ENCODE peak calls at places on chromosomes 11 and 22, in seven cellular contexts. One of them, this sample, is unnamed.

GRCh38 chr11:79956061-79956460 is 515.2 kb upstream of the TENM4 start:
- DNase-seq in mesenchymal stem cell: no peak
- DNase-seq in neuronal stem cell: no peak
- DNase-seq in H1: no peak
- DNase-seq in IMR-90: no peak
- DNase-seq in H9: no peak
- DNase-seq in trophoblast cell: no peak
- DNase-seq in this sample: no peak

GRCh38 chr11:75474878-75475766 is 42.1 kb upstream of the KLHL35 start:
- DNase-seq in mesenchymal stem cell: peak; percentile 76
- DNase-seq in H9: peak; percentile 87
- DNase-seq in H1: peak; percentile 38
- DNase-seq in IMR-90: peak; percentile 62
- DNase-seq in neuronal stem cell: no peak
- DNase-seq in trophoblast cell: no peak
- DNase-seq in this sample: peak; percentile 79

GRCh38 chr11:57427692-57428082 is 766 bp upstream of the SLC43A3 start:
- DNase-seq in neuronal stem cell: no peak
- DNase-seq in mesenchymal stem cell: no peak
- DNase-seq in trophoblast cell: no peak
- DNase-seq in H9: no peak
- DNase-seq in H1: no peak
- DNase-seq in IMR-90: peak; percentile 57
- DNase-seq in this sample: no peak

GRCh38 chr11:128621491-128622136 is 34.3 kb upstream of the ETS1 start:
- DNase-seq in H1: no peak
- DNase-seq in mesenchymal stem cell: peak; percentile 95
- DNase-seq in neuronal stem cell: no peak
- DNase-seq in IMR-90: peak; percentile 98
- DNase-seq in trophoblast cell: no peak
- DNase-seq in H9: no peak
- DNase-seq in this sample: peak; percentile 61

GRCh38 chr11:7672276-7672959 is 882 bp downstream of the CYB5R2 start:
- DNase-seq in mesenchymal stem cell: no peak
- DNase-seq in trophoblast cell: peak; percentile 85
- DNase-seq in IMR-90: no peak
- DNase-seq in H9: no peak
- DNase-seq in H1: no peak
- DNase-seq in neuronal stem cell: no peak
- DNase-seq in this sample: no peak

GRCh38 chr11:103736986-103737622 is 299.3 kb upstream of the DDI1 start:
- DNase-seq in H1: no peak
- DNase-seq in H9: no peak
- DNase-seq in neuronal stem cell: no peak
- DNase-seq in IMR-90: no peak
- DNase-seq in trophoblast cell: no peak
- DNase-seq in mesenchymal stem cell: no peak
- DNase-seq in this sample: no peak

GRCh38 chr22:37185646-37186227 is 2.3 kb downstream of the C1QTNF6 start:
- DNase-seq in mesenchymal stem cell: no peak
- DNase-seq in H9: no peak
- DNase-seq in trophoblast cell: peak; percentile 46
- DNase-seq in H1: no peak
- DNase-seq in IMR-90: no peak
- DNase-seq in neuronal stem cell: no peak
- DNase-seq in this sample: no peak

GRCh38 chr11:102402556-102402955 is 50.0 kb downstream of the TMEM123 start:
- DNase-seq in neuronal stem cell: no peak
- DNase-seq in mesenchymal stem cell: no peak
- DNase-seq in H1: no peak
- DNase-seq in trophoblast cell: no peak
- DNase-seq in IMR-90: no peak
- DNase-seq in H9: no peak
- DNase-seq in this sample: no peak

GRCh38 chr11:12674571-12674935 is 332 bp downstream of the TEAD1 start:
- DNase-seq in trophoblast cell: no peak
- DNase-seq in H9: no peak
- DNase-seq in neuronal stem cell: no peak
- DNase-seq in IMR-90: no peak
- DNase-seq in H1: no peak
- DNase-seq in mesenchymal stem cell: no peak
- DNase-seq in this sample: no peak

GRCh38 chr11:134765565-134765964 is 353.5 kb upstream of the B3GAT1 start:
- DNase-seq in neuronal stem cell: no peak
- DNase-seq in IMR-90: no peak
- DNase-seq in H9: no peak
- DNase-seq in mesenchymal stem cell: no peak
- DNase-seq in trophoblast cell: no peak
- DNase-seq in H1: no peak
- DNase-seq in this sample: no peak

GRCh38 chr11:18802381-18803257 is 11.0 kb upstream of the PTPN5 start:
- DNase-seq in IMR-90: peak; percentile 71
- DNase-seq in trophoblast cell: peak; percentile 48
- DNase-seq in mesenchymal stem cell: peak; percentile 67
- DNase-seq in H9: peak; percentile 61
- DNase-seq in neuronal stem cell: peak; percentile 57
- DNase-seq in H1: no peak
- DNase-seq in this sample: peak; percentile 79

GRCh38 chr11:122843281-122844150 is 5.2 kb downstream of the CRTAM start:
- DNase-seq in H9: no peak
- DNase-seq in IMR-90: no peak
- DNase-seq in neuronal stem cell: no peak
- DNase-seq in mesenchymal stem cell: no peak
- DNase-seq in H1: no peak
- DNase-seq in trophoblast cell: no peak
- DNase-seq in this sample: peak; percentile 72

GRCh38 chr11:117752721-117753237 is 44.2 kb downstream of the DSCAML1 start:
- DNase-seq in H1: no peak
- DNase-seq in neuronal stem cell: no peak
- DNase-seq in trophoblast cell: no peak
- DNase-seq in H9: no peak
- DNase-seq in mesenchymal stem cell: no peak
- DNase-seq in IMR-90: no peak
- DNase-seq in this sample: no peak

GRCh38 chr11:13698147-13698546 is 29.7 kb downstream of the FAR1 start:
- DNase-seq in H1: no peak
- DNase-seq in H9: no peak
- DNase-seq in neuronal stem cell: no peak
- DNase-seq in trophoblast cell: no peak
- DNase-seq in IMR-90: no peak
- DNase-seq in mesenchymal stem cell: no peak
- DNase-seq in this sample: no peak

GRCh38 chr11:45211732-45212131 is 65.3 kb downstream of the PRDM11 start:
- DNase-seq in mesenchymal stem cell: no peak
- DNase-seq in IMR-90: no peak
- DNase-seq in H1: no peak
- DNase-seq in neuronal stem cell: no peak
- DNase-seq in trophoblast cell: no peak
- DNase-seq in H9: no peak
- DNase-seq in this sample: no peak

GRCh38 chr22:47293368-47294221 is 531.1 kb downstream of the TBC1D22A start:
- DNase-seq in trophoblast cell: no peak
- DNase-seq in H1: no peak
- DNase-seq in neuronal stem cell: no peak
- DNase-seq in IMR-90: no peak
- DNase-seq in mesenchymal stem cell: no peak
- DNase-seq in H9: no peak
- DNase-seq in this sample: no peak

GRCh38 chr11:17602105-17603001 is 55.3 kb downstream of the OTOG start:
- DNase-seq in H1: no peak
- DNase-seq in trophoblast cell: no peak
- DNase-seq in mesenchymal stem cell: no peak
- DNase-seq in IMR-90: no peak
- DNase-seq in H9: no peak
- DNase-seq in neuronal stem cell: no peak
- DNase-seq in this sample: no peak

GRCh38 chr11:6526411-6527135 is 29.5 kb downstream of the DNHD1 start:
- DNase-seq in IMR-90: no peak
- DNase-seq in H1: no peak
- DNase-seq in mesenchymal stem cell: no peak
- DNase-seq in H9: no peak
- DNase-seq in trophoblast cell: no peak
- DNase-seq in neuronal stem cell: no peak
- DNase-seq in this sample: no peak

GRCh38 chr11:126060651-126061220 is 1.9 kb downstream of the CDON start:
- DNase-seq in neuronal stem cell: no peak
- DNase-seq in IMR-90: no peak
- DNase-seq in H9: no peak
- DNase-seq in H1: no peak
- DNase-seq in mesenchymal stem cell: no peak
- DNase-seq in trophoblast cell: no peak
- DNase-seq in this sample: no peak

GRCh38 chr22:38802671-38803121 is 8.8 kb upstream of the DNAL4 start:
- DNase-seq in mesenchymal stem cell: peak; percentile 86
- DNase-seq in neuronal stem cell: no peak
- DNase-seq in H1: no peak
- DNase-seq in IMR-90: peak; percentile 95
- DNase-seq in trophoblast cell: peak; percentile 97
- DNase-seq in H9: peak; percentile 43
- DNase-seq in this sample: peak; percentile 62

GRCh38 chr11:114318361-114318760 is 22.2 kb downstream of the NNMT start:
- DNase-seq in H9: no peak
- DNase-seq in IMR-90: no peak
- DNase-seq in trophoblast cell: no peak
- DNase-seq in mesenchymal stem cell: no peak
- DNase-seq in H1: no peak
- DNase-seq in neuronal stem cell: no peak
- DNase-seq in this sample: no peak

GRCh38 chr22:19970479-19971275 is 29.1 kb upstream of the TXNRD2 start:
- DNase-seq in H9: peak; percentile 71
- DNase-seq in H1: no peak
- DNase-seq in IMR-90: peak; percentile 51
- DNase-seq in neuronal stem cell: peak; percentile 65
- DNase-seq in mesenchymal stem cell: peak; percentile 59
- DNase-seq in trophoblast cell: peak; percentile 36
- DNase-seq in this sample: peak; percentile 58

GRCh38 chr11:74870485-74870884 is 78.4 kb downstream of the XRRA1 start:
- DNase-seq in trophoblast cell: peak; percentile 21
- DNase-seq in H1: no peak
- DNase-seq in H9: no peak
- DNase-seq in mesenchymal stem cell: peak; percentile 61
- DNase-seq in IMR-90: peak; percentile 66
- DNase-seq in neuronal stem cell: no peak
- DNase-seq in this sample: peak; percentile 77

GRCh38 chr22:19687561-19688300 is 26.6 kb upstream of the SEPTIN5 start:
- DNase-seq in H9: no peak
- DNase-seq in neuronal stem cell: no peak
- DNase-seq in mesenchymal stem cell: no peak
- DNase-seq in trophoblast cell: no peak
- DNase-seq in IMR-90: no peak
- DNase-seq in H1: no peak
- DNase-seq in this sample: no peak

DNA sequence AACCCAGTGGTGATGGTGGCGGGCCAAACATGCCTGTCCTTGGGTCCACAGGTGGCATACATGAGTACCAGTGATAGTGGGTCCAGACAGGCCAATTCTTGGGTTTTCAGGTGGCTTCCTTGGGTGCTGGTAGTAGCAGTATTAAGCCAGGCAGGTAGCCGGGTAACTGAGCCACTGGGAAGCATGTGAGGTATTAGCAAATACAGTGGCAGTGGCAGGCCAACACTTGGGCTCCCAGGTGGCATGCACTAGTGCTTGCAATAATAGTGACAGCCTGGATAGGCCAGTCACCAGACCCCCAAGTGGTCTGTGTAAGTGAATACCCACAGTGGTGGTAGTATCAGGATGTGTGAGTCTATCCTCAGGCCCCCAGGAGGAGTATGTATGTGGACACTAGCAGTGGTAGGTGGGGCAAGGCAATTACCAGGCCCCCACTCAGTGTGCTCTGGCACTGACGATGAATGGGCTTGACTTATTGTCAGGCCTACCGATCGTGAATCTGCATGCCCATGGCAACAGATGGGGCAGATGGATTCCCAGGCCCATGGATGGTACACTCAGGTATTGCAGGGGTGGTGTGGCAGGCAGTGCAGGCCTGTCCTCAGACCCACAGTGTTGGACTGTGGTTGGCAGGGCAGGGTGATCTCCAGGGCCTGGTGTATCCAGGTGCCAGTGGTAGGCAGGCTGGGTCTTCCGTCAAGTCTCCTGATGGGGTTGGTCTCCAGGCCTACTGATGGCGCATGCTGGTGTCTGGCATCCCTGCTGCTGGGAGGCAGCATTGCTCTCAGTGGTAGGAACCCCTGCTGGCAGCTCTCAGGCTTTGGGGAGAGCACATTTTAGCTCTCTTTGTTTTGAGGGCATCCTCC is 840.7 kb downstream of the FAM181B start:
- DNase-seq in trophoblast cell: no peak
- DNase-seq in H9: no peak
- DNase-seq in IMR-90: no peak
- DNase-seq in H1: no peak
- DNase-seq in neuronal stem cell: no peak
- DNase-seq in mesenchymal stem cell: no peak
- DNase-seq in this sample: peak; percentile 13
- H4K8ac ChIP-seq in trophoblast cell: no peak overlapping the region
- H4K8ac ChIP-seq in H9: no peak overlapping the region
- H4K8ac ChIP-seq in IMR-90: no peak overlapping the region
- H4K8ac ChIP-seq in H1: no peak overlapping the region
- H4K8ac ChIP-seq in neuronal stem cell: no peak overlapping the region
- H4K8ac ChIP-seq in mesenchymal stem cell: no peak overlapping the region
- H4K8ac ChIP-seq in this sample: no peak overlapping the region

GRCh38 chr11:110801328-110801727 is 89.1 kb upstream of the ARHGAP20 start:
- DNase-seq in mesenchymal stem cell: no peak
- DNase-seq in H1: no peak
- DNase-seq in neuronal stem cell: no peak
- DNase-seq in IMR-90: no peak
- DNase-seq in H9: no peak
- DNase-seq in trophoblast cell: no peak
- DNase-seq in this sample: no peak
- H3K23ac ChIP-seq in mesenchymal stem cell: no peak overlapping the region
- H3K23ac ChIP-seq in H1: no peak overlapping the region
- H3K23ac ChIP-seq in neuronal stem cell: no peak overlapping the region
- H3K23ac ChIP-seq in IMR-90: no peak overlapping the region
- H3K23ac ChIP-seq in H9: no peak overlapping the region
- H3K23ac ChIP-seq in trophoblast cell: no peak overlapping the region
- H3K23ac ChIP-seq in this sample: no peak overlapping the region

GRCh38 chr11:15266999-15267398 is 152.3 kb downstream of the INSC start:
- DNase-seq in H1: no peak
- DNase-seq in H9: no peak
- DNase-seq in trophoblast cell: no peak
- DNase-seq in mesenchymal stem cell: no peak
- DNase-seq in neuronal stem cell: no peak
- DNase-seq in IMR-90: no peak
- DNase-seq in this sample: peak; percentile 23
- H3K4me2 ChIP-seq in H1: no peak overlapping the region
- H3K4me2 ChIP-seq in H9: no peak overlapping the region
- H3K4me2 ChIP-seq in trophoblast cell: no peak overlapping the region
- H3K4me2 ChIP-seq in mesenchymal stem cell: no peak overlapping the region
- H3K4me2 ChIP-seq in neuronal stem cell: no peak overlapping the region
- H3K4me2 ChIP-seq in IMR-90: no peak overlapping the region
- H3K4me2 ChIP-seq in this sample: no peak overlapping the region

DNA sequence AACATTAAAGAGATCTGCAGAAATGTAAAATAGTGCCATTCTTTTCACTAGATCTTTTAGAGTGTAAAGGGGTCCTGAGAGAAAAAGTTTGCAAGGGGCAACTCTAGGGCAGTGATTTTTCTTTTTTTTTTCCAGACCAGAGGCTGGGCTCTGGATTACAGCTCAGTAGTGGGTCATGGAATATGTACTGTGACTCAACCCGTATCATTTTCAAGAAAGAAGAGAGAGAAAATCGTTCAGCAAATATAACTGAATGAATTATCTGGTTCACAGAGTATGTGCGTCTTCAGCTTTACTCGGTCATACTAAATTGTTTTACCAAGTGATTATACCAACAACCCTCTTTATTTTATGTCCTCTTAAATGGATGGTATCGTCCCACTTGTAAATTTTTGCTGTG is 3.8 kb downstream of the CEP57 start:
- DNase-seq in mesenchymal stem cell: no peak
- DNase-seq in H1: no peak
- DNase-seq in trophoblast cell: no peak
- DNase-seq in IMR-90: peak; percentile 26
- DNase-seq in H9: no peak
- DNase-seq in neuronal stem cell: no peak
- DNase-seq in this sample: no peak
- H4K8ac ChIP-seq in mesenchymal stem cell: no peak overlapping the region
- H4K8ac ChIP-seq in H1: no peak overlapping the region
- H4K8ac ChIP-seq in trophoblast cell: no peak overlapping the region
- H4K8ac ChIP-seq in IMR-90: no peak overlapping the region
- H4K8ac ChIP-seq in H9: no peak overlapping the region
- H4K8ac ChIP-seq in neuronal stem cell: no peak overlapping the region
- H4K8ac ChIP-seq in this sample: no peak overlapping the region

This sample was measured in mesendoderm.